ENCODE peak calls at places on chromosomes 11 and 22, in five cellular contexts. W is stimulated activated CD8-positive, alpha-beta memory T cell treated with anti-CD3 and anti-CD28 coated beads, Interleukin-7, amount 100 ng/mL, for 1 hour; A is uterus; Z is lower leg skin; O is kidney tubule cell. Q is an unnamed sample.

GRCh38 chr11:2807276-2807681 is 78.3 kb downstream of the CDKN1C start:
- DNase-seq in W (no peak), A (peak), Z (no peak), O (no peak), Q (no peak)

GRCh38 chr11:19382131-19382611 is 141.4 kb upstream of the E2F8 start:
- DNase-seq in W (no peak), A (no peak), Z (no peak), O (no peak), Q (no peak)

GRCh38 chr11:9385288-9385902 is 943 bp downstream of the IPO7 start:
- DNase-seq in W (no peak), A (no peak), Z (no peak), O (no peak), Q (no peak)

GRCh38 chr11:95154514-95154913 is 64.9 kb downstream of the ENDOD1 start:
- DNase-seq in W (no peak), A (no peak), Z (no peak), O (peak), Q (no peak)

GRCh38 chr11:134543144-134544044 is 131.4 kb upstream of the B3GAT1 start:
- DNase-seq in W (no peak), A (no peak), Z (no peak), O (no peak), Q (no peak)

GRCh38 chr22:49725516-49725915 is 102.2 kb downstream of the BRD1 start:
- DNase-seq in W (no peak), A (no peak), Z (no peak), O (no peak), Q (no peak)

GRCh38 chr11:68311155-68312116 is 955 bp upstream of the LRP5 start:
- DNase-seq in W (no peak), A (no peak), Z (no peak), O (no peak), Q (no peak)

GRCh38 chr11:4022669-4023068 is 71.9 kb upstream of the RRM1 start:
- DNase-seq in W (no peak), A (no peak), Z (no peak), O (no peak), Q (no peak)

GRCh38 chr22:37973271-37974170 is 10.8 kb downstream of the SOX10 start:
- DNase-seq in W (no peak), A (no peak), Z (no peak), O (no peak), Q (no peak)

GRCh38 chr11:64638017-64638664 is 47.1 kb downstream of the SLC22A12 start:
- DNase-seq in W (no peak), A (no peak), Z (no peak), O (no peak), Q (peak)

GRCh38 chr11:91805293-91805692 is 419.3 kb upstream of the FAT3 start:
- DNase-seq in W (no peak), A (no peak), Z (no peak), O (no peak), Q (no peak)

GRCh38 chr11:23555085-23555484 is 694.8 kb upstream of the CCDC179 start:
- DNase-seq in W (no peak), A (no peak), Z (no peak), O (peak), Q (peak)

GRCh38 chr11:19432370-19433163 is 191.8 kb upstream of the E2F8 start:
- DNase-seq in W (no peak), A (no peak), Z (no peak), O (peak), Q (peak)

GRCh38 chr22:48459859-48460823 is 1367.5 kb downstream of the BRD1 start:
- DNase-seq in W (no peak), A (no peak), Z (no peak), O (no peak), Q (no peak)

GRCh38 chr22:40161182-40161581 is 16.5 kb upstream of the TNRC6B start:
- DNase-seq in W (no peak), A (no peak), Z (no peak), O (no peak), Q (no peak)

GRCh38 chr11:8604078-8604723 is 10.2 kb upstream of the STK33 start:
- DNase-seq in W (no peak), A (peak), Z (peak), O (peak), Q (peak)

GRCh38 chr11:18364495-18365047 is 29.8 kb upstream of the LDHA start:
- DNase-seq in W (no peak), A (no peak), Z (no peak), O (no peak), Q (peak)

GRCh38 chr22:24681236-24681635 is 78.2 kb downstream of the GGT1 start:
- DNase-seq in W (no peak), A (no peak), Z (no peak), O (no peak), Q (peak)

GRCh38 chr11:32960553-32961164 is 55.0 kb upstream of the DEPDC7 start:
- DNase-seq in W (no peak), A (no peak), Z (no peak), O (peak), Q (peak)

GRCh38 chr11:121231576-121232278 is 60.8 kb upstream of the SC5D start:
- DNase-seq in W (no peak), A (no peak), Z (no peak), O (no peak), Q (no peak)

GRCh38 chr11:112524808-112525207 is 264.1 kb upstream of the PLET1 start:
- DNase-seq in W (no peak), A (no peak), Z (no peak), O (no peak), Q (peak)

GRCh38 chr22:17944205-17944725 is 80.1 kb downstream of the MICAL3 start:
- DNase-seq in W (no peak), A (no peak), Z (no peak), O (no peak), Q (no peak)

GRCh38 chr22:44068422-44069191 is 44.5 kb downstream of the PARVB start:
- DNase-seq in W (no peak), A (no peak), Z (peak), O (no peak), Q (no peak)